ENCODE peak calls at places on chromosomes 1 and 21, in nine cellular contexts. O, A, N, P, J, V, E, F and I are unnamed samples.

GRCh38 chr1:42822833-42823392 is 5.7 kb upstream of the SVBP start:
- DNase-seq in O (peak; percentile 89), J (no peak), F (no peak), E (no peak), N (no peak), A (peak; percentile 71), P (no peak), V (no peak), I (no peak)

GRCh38 chr1:188599313-188599712 is 1770.6 kb downstream of the PLA2G4A start:
- DNase-seq in V (no peak), P (no peak), N (no peak), J (no peak), A (no peak), E (no peak), O (no peak), F (no peak), I (no peak)

GRCh38 chr1:230268371-230269170 is 157.6 kb downstream of the PGBD5 start:
- DNase-seq in P (peak; percentile 47), O (peak; percentile 39), A (peak; percentile 87), E (no peak), F (no peak), N (no peak), V (peak; percentile 64), J (peak; percentile 38), I (peak; percentile 21)

GRCh38 chr1:204445860-204446412 is 34.3 kb upstream of the PPP1R15B start:
- DNase-seq in P (no peak), O (no peak), V (peak; percentile 55), A (peak; percentile 40), J (no peak), N (no peak), E (peak; percentile 64), F (no peak), I (no peak)

GRCh38 chr1:11407301-11407994 is 71.5 kb upstream of the DISP3 start:
- DNase-seq in N (no peak), J (no peak), V (no peak), O (no peak), P (no peak), F (no peak), E (no peak), A (no peak), I (no peak)

GRCh38 chr1:81071072-81071858 is 729.5 kb upstream of the ADGRL2 start:
- DNase-seq in J (no peak), V (no peak), P (no peak), A (no peak), E (no peak), O (no peak), F (no peak), N (no peak), I (no peak)

GRCh38 chr1:211378844-211379243 is 52.2 kb downstream of the TRAF5 start:
- DNase-seq in O (peak; percentile 48), N (no peak), J (no peak), V (no peak), E (no peak), A (peak; percentile 84), P (no peak), F (no peak), I (peak; percentile 53)

GRCh38 chr1:226882631-226883409 is 12.4 kb downstream of the PSEN2 start:
- DNase-seq in V (no peak), P (no peak), N (no peak), E (no peak), O (no peak), J (peak; percentile 18), F (no peak), A (peak; percentile 55), I (no peak)

GRCh38 chr21:41121785-41122415 is 46.1 kb upstream of the BACE2 start:
- DNase-seq in O (peak; percentile 21), F (peak; percentile 26), E (peak; percentile 95), N (peak; percentile 80), A (peak; percentile 66), P (peak; percentile 89), J (peak; percentile 16), V (peak; percentile 79), I (peak; percentile 29)

GRCh38 chr1:100628631-100629081 is 90.7 kb downstream of the GPR88 start:
- DNase-seq in O (no peak), J (no peak), F (no peak), E (no peak), N (no peak), V (peak; percentile 49), A (no peak), P (no peak), I (no peak)

GRCh38 chr1:232549998-232550397 is 79.9 kb downstream of the SIPA1L2 start:
- DNase-seq in E (no peak), P (no peak), F (no peak), O (no peak), N (no peak), V (no peak), J (no peak), A (no peak), I (no peak)

GRCh38 chr1:63640633-63641567 is 47.7 kb downstream of the PGM1 start:
- DNase-seq in P (no peak), E (no peak), N (no peak), V (no peak), J (no peak), O (no peak), F (peak; percentile 31), A (no peak), I (no peak)

GRCh38 chr1:109274533-109275476 is 8.1 kb downstream of the PSRC1 start:
- DNase-seq in O (no peak), N (peak; percentile 84), E (peak; percentile 74), F (no peak), A (peak; percentile 80), J (no peak), V (no peak), P (peak; percentile 91), I (no peak)

GRCh38 chr1:179190861-179191260 is 38.6 kb downstream of the ABL2 start:
- DNase-seq in A (peak; percentile 25), O (no peak), E (no peak), J (no peak), F (no peak), P (no peak), N (no peak), V (peak; percentile 67), I (no peak)

GRCh38 chr1:227943354-227943753 is 4.4 kb downstream of the WNT9A start:
- DNase-seq in V (no peak), A (no peak), N (no peak), E (no peak), O (no peak), P (no peak), F (no peak), J (no peak), I (no peak)
- TF ChIP-seq CTCF in V (no peak), A (no peak), N (no peak), E (no peak), O (no peak), P (no peak), F (no peak), J (no peak), I (no peak)

GRCh38 chr1:162854245-162854860 is 6.6 kb downstream of the CCDC190 start:
- DNase-seq in A (peak; percentile 93), N (peak; percentile 50), P (peak; percentile 55), F (peak; percentile 18), O (peak; percentile 28), J (peak; percentile 55), E (peak; percentile 76), V (peak; percentile 82), I (no peak)
- H3K4me3 ChIP-seq in A (no peak overlapping the region), N (no peak overlapping the region), P (no peak overlapping the region), F (no peak overlapping the region), O (no peak overlapping the region), J (no peak overlapping the region), E (no peak overlapping the region), V (peak overlapping the region; percentile 4), I (no peak overlapping the region)

GRCh38 chr21:37712204-37712934 is 203.9 kb downstream of the KCNJ6 start:
- DNase-seq in N (peak; percentile 72), E (peak; percentile 67), A (peak; percentile 85), P (peak; percentile 57), J (peak; percentile 30), V (peak; percentile 67), O (peak; percentile 37), F (peak; percentile 8), I (no peak)

DNA sequence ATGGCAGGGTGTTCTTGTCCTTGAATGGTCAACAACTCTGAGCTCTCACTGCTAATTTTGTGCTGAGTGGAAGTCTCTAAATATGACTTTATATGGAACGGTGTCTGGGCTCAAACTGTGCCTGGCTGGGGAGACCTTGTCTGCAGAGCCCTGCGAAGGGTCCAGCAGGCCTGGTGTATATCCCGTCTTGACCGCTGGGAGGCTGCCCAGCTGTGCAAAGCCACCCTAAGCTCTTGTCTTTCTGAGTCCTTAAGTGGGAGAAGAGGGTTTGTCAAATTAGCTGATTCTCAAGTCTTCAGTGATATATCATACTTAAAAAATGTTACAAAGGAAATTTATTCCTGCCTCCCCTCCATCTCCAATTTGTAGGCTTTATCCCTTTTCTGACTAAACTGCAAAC is 198.7 kb downstream of the KCNJ6 start:
- DNase-seq in E (no peak), V (no peak), P (no peak), N (no peak), O (no peak), J (no peak), F (no peak), A (no peak), I (no peak)
- TF ChIP-seq CTCF in E (no peak), V (no peak), P (no peak), N (no peak), O (peak; percentile 40), J (no peak), F (no peak), A (no peak), I (no peak)

GRCh38 chr1:148310807-148311206 is 158.7 kb upstream of the NBPF11 start:
- DNase-seq in N (no peak), P (no peak), J (no peak), A (peak; percentile 17), V (no peak), E (no peak), O (no peak), F (no peak), I (no peak)

GRCh38 chr1:148308832-148309458 is 156.9 kb upstream of the NBPF11 start:
- DNase-seq in O (no peak), A (no peak), J (no peak), N (no peak), F (no peak), E (no peak), V (no peak), P (no peak), I (no peak)

GRCh38 chr1:148307583-148308185 is 155.6 kb upstream of the NBPF11 start:
- DNase-seq in O (no peak), J (no peak), A (no peak), N (peak; percentile 68), P (no peak), F (peak; percentile 42), V (no peak), E (no peak), I (no peak)

GRCh38 chr1:148315081-148315811 is 163.2 kb upstream of the NBPF11 start:
- DNase-seq in F (no peak), P (no peak), A (peak; percentile 29), O (no peak), N (no peak), J (no peak), V (no peak), E (no peak), I (no peak)

DNA sequence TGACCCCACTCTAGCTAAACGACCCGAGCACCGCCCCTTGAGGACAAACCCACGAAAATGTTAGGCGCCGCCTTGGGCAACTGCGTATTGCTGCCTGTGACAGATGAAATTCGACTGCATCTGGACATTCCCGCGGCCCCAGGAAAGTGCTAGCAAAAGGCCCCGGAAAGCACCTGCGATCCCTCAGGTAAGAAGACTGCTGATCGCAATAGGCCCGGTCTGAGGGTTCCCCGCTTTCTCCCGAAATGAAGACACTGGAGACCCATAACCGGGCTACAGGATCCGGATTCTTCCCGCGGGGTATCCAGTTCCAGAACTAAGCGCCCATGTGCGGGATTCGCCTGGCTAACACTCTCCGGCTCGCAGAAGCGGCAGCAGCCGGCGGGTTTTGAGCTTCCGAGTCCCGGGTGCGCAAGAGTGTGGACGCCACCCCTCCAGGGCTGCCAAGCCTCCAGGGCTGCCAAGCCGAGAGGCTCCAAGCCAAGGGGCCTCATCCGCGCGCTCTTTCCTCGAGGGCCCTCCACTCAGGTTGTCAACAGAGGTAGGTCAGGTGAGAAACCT is 157.9 kb upstream of the NBPF11 start:
- DNase-seq in E (no peak), O (no peak), A (no peak), J (no peak), N (peak; percentile 85), P (no peak), V (no peak), F (no peak), I (no peak)
- H3K4me3 ChIP-seq in E (no peak overlapping the region), O (no peak overlapping the region), A (no peak overlapping the region), J (no peak overlapping the region), N (peak overlapping the region; percentile 20), P (peak overlapping the region; percentile 33), V (no peak overlapping the region), F (no peak overlapping the region), I (no peak overlapping the region)